ENCODE peak calls at places on chromosomes 11 and 22, in four cellular contexts. Q is CD8-positive, alpha-beta T cell; P is RWPE1; G is neural crest cell. X is an unnamed sample.
A peak's percentile ranks its signal among the peaks of the same experiment; 100 is the strongest.

GRCh38 chr11:77193915-77194830 is 66.1 kb downstream of the MYO7A start:
- DNase-seq in G (no peak), P (no peak), Q (no peak), X (no peak)

GRCh38 chr11:45927332-45927683 is 4.9 kb downstream of the LARGE2 start:
- DNase-seq in Q (no peak), G (no peak), P (no peak), X (no peak)

GRCh38 chr22:31627223-31627731 is 34.7 kb downstream of the PISD start:
- DNase-seq in P (no peak), G (no peak), Q (no peak), X (no peak)

GRCh38 chr22:47220752-47221151 is 458.3 kb downstream of the TBC1D22A start:
- DNase-seq in P (no peak), G (no peak), Q (no peak), X (no peak)

GRCh38 chr22:27412866-27413445 is 388.6 kb downstream of the MN1 start:
- DNase-seq in Q (no peak), P (no peak), G (no peak), X (no peak)

GRCh38 chr11:95267814-95268213 is 36.8 kb upstream of the SESN3 start:
- DNase-seq in P (no peak), Q (no peak), G (no peak), X (no peak)

GRCh38 chr11:45233121-45233803 is 52.9 kb downstream of the SYT13 start:
- DNase-seq in G (peak; percentile 79), Q (peak; percentile 69), P (peak; percentile 79), X (peak; percentile 33)

GRCh38 chr11:129109701-129110100 is 82.4 kb downstream of the ARHGAP32 start:
- DNase-seq in P (no peak), Q (no peak), G (no peak), X (no peak)

GRCh38 chr11:13292970-13293369 is 15.4 kb downstream of the BMAL1 start:
- DNase-seq in G (no peak), P (no peak), Q (no peak), X (no peak)

GRCh38 chr11:132744771-132745170 is 787.5 kb downstream of the OPCML start:
- DNase-seq in P (no peak), G (no peak), Q (no peak), X (no peak)

GRCh38 chr11:108616549-108616948 is 23.0 kb upstream of the EXPH5 start:
- DNase-seq in G (no peak), Q (no peak), P (peak; percentile 95), X (no peak)

GRCh38 chr11:8202428-8203160 is 33.8 kb upstream of the RIC3 start:
- DNase-seq in G (no peak), P (no peak), Q (no peak), X (peak; percentile 25)